ENCODE peak calls at places on chromosome 2, in ten cellular contexts. F is activated naive CD4-positive, alpha-beta T cell treated with anti-CD3 and anti-CD28 coated beads, Interleukin-2, amount 10 ng/mL, durations not matched to agents 7 days and 5 days; R is NCI-H1436; W is SIG-M5; Q is iris pigment epithelial cell; B is astrocyte of the spinal cord; S is naive thymus-derived CD8-positive, alpha-beta T cell; T is type B pancreatic cell; L is EL; P is stimulated activated CD4-positive, alpha-beta T cell treated with anti-CD3 and anti-CD28 coated beads, Interleukin-4, amount 100 ng/mL, for 48 hours. V is an unnamed sample.

GRCh38 chr2:54107903-54108615 is 7.4 kb upstream of the ACYP2 start:
- DNase-seq in F (no peak), R (no peak), W (no peak), Q (no peak), B (no peak), S (no peak), T (no peak), L (no peak), P (no peak), V (no peak)

GRCh38 chr2:30145826-30146336 is 926 bp upstream of the YPEL5 start:
- DNase-seq in F (no peak), R (no peak), W (no peak), Q (no peak), B (no peak), S (no peak), T (no peak), L (no peak), P (no peak), V (no peak)

GRCh38 chr2:135546432-135546831 is 15.1 kb downstream of the R3HDM1 start:
- DNase-seq in F (no peak), R (no peak), W (no peak), Q (no peak), B (no peak), S (no peak), T (no peak), L (no peak), P (no peak), V (no peak)

GRCh38 chr2:42493468-42493884 is 306 bp downstream of the KCNG3 start:
- DNase-seq in F (no peak), R (no peak), W (no peak), Q (no peak), B (no peak), S (no peak), T (no peak), L (no peak), P (no peak), V (no peak)

GRCh38 chr2:69007603-69008002 is 5.4 kb upstream of the ANTXR1 start:
- DNase-seq in F (no peak), R (no peak), W (no peak), Q (no peak), B (no peak), S (no peak), T (no peak), L (no peak), P (no peak), V (no peak)

GRCh38 chr2:156398176-156398575 is 38.0 kb upstream of the GPD2 start:
- DNase-seq in F (no peak), R (no peak), W (no peak), Q (no peak), B (no peak), S (no peak), T (no peak), L (no peak), P (no peak), V (no peak)

GRCh38 chr2:24297663-24298062 is 62.7 kb downstream of the ITSN2 start:
- DNase-seq in F (no peak), R (no peak), W (no peak), Q (no peak), B (no peak), S (no peak), T (no peak), L (no peak), P (no peak), V (no peak)

GRCh38 chr2:169933124-169933711 is 106.0 kb downstream of the UBR3 start:
- DNase-seq in F (no peak), R (peak; percentile 50), W (no peak), Q (peak; percentile 67), B (peak; percentile 40), S (no peak), T (no peak), L (peak; percentile 29), P (no peak), V (no peak)

GRCh38 chr2:64837116-64837704 is 152.0 kb upstream of the SLC1A4 start:
- DNase-seq in F (no peak), R (no peak), W (no peak), Q (peak; percentile 82), B (no peak), S (no peak), T (no peak), L (peak; percentile 74), P (no peak), V (no peak)

GRCh38 chr2:45938649-45939511 is 287.4 kb downstream of the PRKCE start:
- DNase-seq in F (no peak), R (no peak), W (no peak), Q (peak; percentile 96), B (peak; percentile 97), S (no peak), T (no peak), L (peak; percentile 99), P (no peak), V (peak; percentile 95)

GRCh38 chr2:220356076-220356475 is 728.6 kb downstream of the SLC4A3 start:
- DNase-seq in F (no peak), R (no peak), W (no peak), Q (peak; percentile 55), B (no peak), S (no peak), T (no peak), L (peak; percentile 15), P (no peak), V (no peak)

GRCh38 chr2:54704688-54705605 is 18.5 kb upstream of the EML6 start:
- DNase-seq in F (no peak), R (peak; percentile 54), W (no peak), Q (peak; percentile 72), B (peak; percentile 80), S (no peak), T (no peak), L (peak; percentile 68), P (no peak), V (no peak)

GRCh38 chr2:69816923-69817542 is 12.4 kb upstream of the GMCL1 start:
- DNase-seq in F (peak; percentile 87), R (peak; percentile 86), W (peak; percentile 70), Q (peak; percentile 87), B (peak; percentile 91), S (peak; percentile 71), T (no peak), L (peak; percentile 83), P (peak; percentile 61), V (no peak)

GRCh38 chr2:28658369-28658768 is 93.3 kb upstream of the PPP1CB start:
- DNase-seq in F (no peak), R (no peak), W (no peak), Q (peak; percentile 91), B (peak; percentile 79), S (no peak), T (no peak), L (peak; percentile 51), P (no peak), V (no peak)

GRCh38 chr2:239167766-239168444 is 232.9 kb downstream of the HDAC4 start:
- DNase-seq in F (peak; percentile 13), R (no peak), W (no peak), Q (no peak), B (no peak), S (no peak), T (no peak), L (no peak), P (no peak), V (peak; percentile 60)

GRCh38 chr2:83957001-83957400 is 502.1 kb downstream of the SUCLG1 start:
- DNase-seq in F (no peak), R (no peak), W (no peak), Q (no peak), B (no peak), S (no peak), T (no peak), L (no peak), P (no peak), V (no peak)

GRCh38 chr2:9364373-9364772 is 59.0 kb downstream of the ITGB1BP1 start:
- DNase-seq in F (no peak), R (no peak), W (no peak), Q (no peak), B (no peak), S (no peak), T (no peak), L (no peak), P (no peak), V (no peak)

GRCh38 chr2:227774011-227774624 is 28.4 kb downstream of the SCYGR8 start:
- DNase-seq in F (no peak), R (no peak), W (no peak), Q (no peak), B (no peak), S (no peak), T (no peak), L (no peak), P (no peak), V (peak; percentile 1)

GRCh38 chr2:238457927-238458324 is 31.2 kb downstream of the ASB1 start:
- DNase-seq in F (no peak), R (no peak), W (no peak), Q (no peak), B (no peak), S (no peak), T (no peak), L (no peak), P (no peak), V (no peak)

GRCh38 chr2:153543639-153544071 is 65.1 kb upstream of the RPRM start:
- DNase-seq in F (no peak), R (peak; percentile 44), W (no peak), Q (peak; percentile 1), B (peak; percentile 32), S (no peak), T (no peak), L (no peak), P (no peak), V (no peak)

GRCh38 chr2:143732076-143732475 is 602.9 kb downstream of the ARHGAP15 start:
- DNase-seq in F (no peak), R (no peak), W (no peak), Q (no peak), B (peak; percentile 8), S (no peak), T (no peak), L (peak; percentile 6), P (no peak), V (no peak)

GRCh38 chr2:238716585-238716984 is 131.3 kb upstream of the TWIST2 start:
- DNase-seq in F (no peak), R (no peak), W (no peak), Q (no peak), B (no peak), S (no peak), T (no peak), L (no peak), P (no peak), V (peak; percentile 63)

GRCh38 chr2:17318013-17318412 is 200.2 kb downstream of the RAD51AP2 start:
- DNase-seq in F (no peak), R (no peak), W (no peak), Q (no peak), B (no peak), S (no peak), T (no peak), L (no peak), P (no peak), V (no peak)

GRCh38 chr2:174605687-174606086 is 8.1 kb upstream of the WIPF1 start:
- DNase-seq in F (no peak), R (no peak), W (no peak), Q (peak; percentile 68), B (peak; percentile 57), S (no peak), T (no peak), L (no peak), P (no peak), V (no peak)

GRCh38 chr2:239009001-239009961 is 161.4 kb downstream of the TWIST2 start:
- DNase-seq in F (peak; percentile 11), R (no peak), W (no peak), Q (no peak), B (no peak), S (no peak), T (no peak), L (no peak), P (no peak), V (no peak)

GRCh38 chr2:120887844-120888243 is 152.2 kb downstream of the GLI2 start:
- DNase-seq in F (no peak), R (no peak), W (no peak), Q (no peak), B (no peak), S (no peak), T (no peak), L (no peak), P (no peak), V (no peak)

GRCh38 chr2:196482119-196483065 is 157.1 kb upstream of the CCDC150 start:
- DNase-seq in F (no peak), R (no peak), W (no peak), Q (peak; percentile 54), B (peak; percentile 31), S (no peak), T (no peak), L (peak; percentile 80), P (no peak), V (no peak)